ENCODE peak calls at places on chromosomes 3 and 15, in seven cellular contexts. One of them, this sample, is unnamed. For H3K27me3, the result is how much of the 10 kb centered on the place peaks cover.

GRCh38 chr15:27045796-27046195 is 74.8 kb downstream of the GABRG3 start:
- DNase-seq in suprapubic skin: no peak
- DNase-seq in transverse colon: no peak
- DNase-seq in Peyer's patch: no peak
- DNase-seq in esophagus squamous epithelium: no peak
- DNase-seq in sigmoid colon: no peak
- DNase-seq in ovary: no peak
- DNase-seq in this sample: no peak

GRCh38 chr15:85753791-85754452 is 40.8 kb downstream of the KLHL25 start:
- DNase-seq in suprapubic skin: peak
- DNase-seq in transverse colon: peak
- DNase-seq in Peyer's patch: peak
- DNase-seq in esophagus squamous epithelium: no peak
- DNase-seq in sigmoid colon: peak
- DNase-seq in ovary: no peak
- DNase-seq in this sample: no peak

GRCh38 chr3:11582123-11582968 is 61.4 kb downstream of the VGLL4 start:
- DNase-seq in suprapubic skin: peak
- DNase-seq in transverse colon: peak
- DNase-seq in Peyer's patch: no peak
- DNase-seq in esophagus squamous epithelium: no peak
- DNase-seq in sigmoid colon: peak
- DNase-seq in ovary: peak
- DNase-seq in this sample: peak

GRCh38 chr3:187011915-187012314 is 81.6 kb downstream of the ST6GAL1 start:
- DNase-seq in suprapubic skin: no peak
- DNase-seq in transverse colon: no peak
- DNase-seq in Peyer's patch: peak
- DNase-seq in esophagus squamous epithelium: no peak
- DNase-seq in sigmoid colon: no peak
- DNase-seq in ovary: no peak
- DNase-seq in this sample: no peak

GRCh38 chr3:134312072-134312872 is 61.6 kb upstream of the RYK start:
- DNase-seq in suprapubic skin: peak
- DNase-seq in transverse colon: no peak
- DNase-seq in Peyer's patch: no peak
- DNase-seq in esophagus squamous epithelium: no peak
- DNase-seq in sigmoid colon: no peak
- DNase-seq in ovary: no peak
- DNase-seq in this sample: no peak

GRCh38 chr3:58183221-58183620 is 27.6 kb downstream of the DNASE1L3 start:
- DNase-seq in suprapubic skin: no peak
- DNase-seq in transverse colon: no peak
- DNase-seq in Peyer's patch: no peak
- DNase-seq in esophagus squamous epithelium: no peak
- DNase-seq in sigmoid colon: no peak
- DNase-seq in ovary: no peak
- DNase-seq in this sample: no peak

GRCh38 chr3:38313263-38313662 is 31.2 kb downstream of the SLC22A14 start:
- DNase-seq in suprapubic skin: no peak
- DNase-seq in transverse colon: no peak
- DNase-seq in Peyer's patch: no peak
- DNase-seq in esophagus squamous epithelium: no peak
- DNase-seq in sigmoid colon: no peak
- DNase-seq in ovary: no peak
- DNase-seq in this sample: peak

GRCh38 chr3:173238091-173238490 is 97.1 kb upstream of the SPATA16 start:
- DNase-seq in suprapubic skin: no peak
- DNase-seq in transverse colon: no peak
- DNase-seq in Peyer's patch: no peak
- DNase-seq in esophagus squamous epithelium: no peak
- DNase-seq in sigmoid colon: no peak
- DNase-seq in ovary: no peak
- DNase-seq in this sample: no peak

GRCh38 chr3:76765526-76765925 is 274.4 kb upstream of the ROBO2 start:
- DNase-seq in suprapubic skin: no peak
- DNase-seq in transverse colon: no peak
- DNase-seq in Peyer's patch: no peak
- DNase-seq in esophagus squamous epithelium: no peak
- DNase-seq in sigmoid colon: no peak
- DNase-seq in ovary: no peak
- DNase-seq in this sample: no peak

GRCh38 chr3:194676471-194676870 is 4.5 kb upstream of the LSG1 start:
- DNase-seq in suprapubic skin: no peak
- DNase-seq in transverse colon: no peak
- DNase-seq in Peyer's patch: no peak
- DNase-seq in esophagus squamous epithelium: no peak
- DNase-seq in sigmoid colon: no peak
- DNase-seq in ovary: no peak
- DNase-seq in this sample: no peak

GRCh38 chr3:85255954-85256353 is 297.2 kb downstream of the CADM2 start:
- DNase-seq in suprapubic skin: no peak
- DNase-seq in transverse colon: no peak
- DNase-seq in Peyer's patch: no peak
- DNase-seq in esophagus squamous epithelium: no peak
- DNase-seq in sigmoid colon: no peak
- DNase-seq in ovary: no peak
- DNase-seq in this sample: no peak

DNA sequence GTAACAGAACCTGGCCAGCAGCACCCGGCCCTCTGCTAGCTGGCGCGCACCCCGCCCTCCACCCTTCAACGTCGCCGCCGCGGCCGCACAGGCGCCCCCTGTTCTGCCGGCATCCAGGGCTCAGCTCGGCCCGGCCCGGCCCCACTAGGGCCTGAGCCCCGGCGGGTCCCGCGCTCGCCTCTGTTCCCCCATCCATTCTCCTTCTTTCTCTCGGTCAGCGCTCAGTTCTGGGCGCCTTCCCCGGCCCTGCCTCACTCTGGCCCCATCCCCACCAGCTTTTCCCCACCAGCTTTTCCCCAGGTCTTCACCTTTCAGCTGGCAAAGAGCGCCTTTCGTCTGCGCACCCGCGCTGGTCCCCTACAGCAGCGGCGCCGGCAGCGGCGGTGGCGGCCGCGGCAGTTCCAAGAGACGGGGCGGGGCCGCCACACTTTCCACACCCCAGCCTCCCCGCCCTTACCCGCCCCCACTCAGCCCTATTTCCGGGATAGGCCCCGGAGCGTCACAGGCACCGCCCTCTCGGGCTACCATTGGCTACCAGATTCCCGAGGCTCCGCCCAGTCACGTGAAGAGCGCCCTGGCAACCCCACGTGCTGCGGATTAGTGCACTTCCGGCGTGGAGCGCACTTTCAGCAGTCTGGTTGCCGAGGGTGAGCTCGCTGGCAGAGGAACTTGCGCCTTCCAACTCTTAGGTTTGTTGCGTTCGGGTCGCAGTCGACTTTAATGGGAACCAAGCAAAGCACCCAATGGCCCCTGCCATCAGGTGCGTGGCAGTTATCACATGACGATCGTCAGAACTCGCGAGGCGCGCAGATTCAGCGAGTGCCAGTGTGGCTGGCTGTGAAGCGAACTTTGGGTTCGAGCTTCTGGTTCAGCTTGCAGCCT is at the start of gene EIF5A2:
- DNase-seq in suprapubic skin: peak
- DNase-seq in transverse colon: peak
- DNase-seq in Peyer's patch: peak
- DNase-seq in esophagus squamous epithelium: peak
- DNase-seq in sigmoid colon: peak
- DNase-seq in ovary: peak
- DNase-seq in this sample: peak
- TF ChIP-seq POLR2A in suprapubic skin: no peak
- TF ChIP-seq POLR2A in transverse colon: peak
- TF ChIP-seq POLR2A in Peyer's patch: no peak
- TF ChIP-seq POLR2A in esophagus squamous epithelium: peak
- TF ChIP-seq POLR2A in sigmoid colon: peak
- TF ChIP-seq POLR2A in ovary: peak
- TF ChIP-seq POLR2A in this sample: peak

DNA sequence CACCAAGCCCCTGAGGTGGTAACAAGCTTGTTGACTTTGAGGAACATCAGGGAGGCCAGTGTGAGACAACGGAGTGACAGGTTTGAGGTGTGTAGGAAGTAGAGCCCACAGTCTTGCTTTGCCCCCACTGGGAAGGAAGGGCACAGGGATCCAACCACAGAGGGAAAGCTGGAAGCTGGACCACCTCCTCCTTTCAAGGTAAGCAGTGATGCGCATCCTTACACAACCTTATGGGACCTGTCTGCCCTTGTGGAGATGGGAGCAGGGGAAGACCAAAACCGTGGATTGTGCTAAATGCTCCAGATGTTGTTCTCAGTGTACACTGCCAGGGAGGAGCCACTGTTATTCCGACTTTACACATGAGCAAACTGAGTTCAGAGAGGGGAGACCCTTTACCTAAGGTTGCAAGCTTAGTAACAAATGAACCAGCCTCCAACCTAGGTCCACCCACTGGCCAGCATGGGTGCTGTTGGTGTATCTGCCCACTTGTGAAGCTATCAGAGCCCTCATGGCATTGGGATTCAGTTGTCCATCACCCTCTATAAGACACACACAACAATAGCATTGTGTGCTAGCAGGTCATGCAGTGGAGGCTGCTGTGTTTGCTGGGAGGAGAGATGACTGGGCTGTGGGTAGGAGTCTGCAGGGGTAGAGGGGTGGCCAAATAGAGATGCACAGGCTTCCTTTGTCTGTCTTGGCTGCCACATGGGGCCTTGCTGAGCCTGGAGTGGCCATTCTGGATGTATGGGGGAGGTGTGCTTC is 600 bp upstream of the LSMEM2 start:
- DNase-seq in suprapubic skin: no peak
- DNase-seq in transverse colon: no peak
- DNase-seq in Peyer's patch: no peak
- DNase-seq in esophagus squamous epithelium: no peak
- DNase-seq in sigmoid colon: no peak
- DNase-seq in ovary: no peak
- DNase-seq in this sample: no peak
- H3K27me3 ChIP-seq in suprapubic skin: under half
- H3K27me3 ChIP-seq in transverse colon: under half
- H3K27me3 ChIP-seq in Peyer's patch: under half
- H3K27me3 ChIP-seq in esophagus squamous epithelium: under half
- H3K27me3 ChIP-seq in sigmoid colon: under half
- H3K27me3 ChIP-seq in ovary: under half
- H3K27me3 ChIP-seq in this sample: under half

DNA sequence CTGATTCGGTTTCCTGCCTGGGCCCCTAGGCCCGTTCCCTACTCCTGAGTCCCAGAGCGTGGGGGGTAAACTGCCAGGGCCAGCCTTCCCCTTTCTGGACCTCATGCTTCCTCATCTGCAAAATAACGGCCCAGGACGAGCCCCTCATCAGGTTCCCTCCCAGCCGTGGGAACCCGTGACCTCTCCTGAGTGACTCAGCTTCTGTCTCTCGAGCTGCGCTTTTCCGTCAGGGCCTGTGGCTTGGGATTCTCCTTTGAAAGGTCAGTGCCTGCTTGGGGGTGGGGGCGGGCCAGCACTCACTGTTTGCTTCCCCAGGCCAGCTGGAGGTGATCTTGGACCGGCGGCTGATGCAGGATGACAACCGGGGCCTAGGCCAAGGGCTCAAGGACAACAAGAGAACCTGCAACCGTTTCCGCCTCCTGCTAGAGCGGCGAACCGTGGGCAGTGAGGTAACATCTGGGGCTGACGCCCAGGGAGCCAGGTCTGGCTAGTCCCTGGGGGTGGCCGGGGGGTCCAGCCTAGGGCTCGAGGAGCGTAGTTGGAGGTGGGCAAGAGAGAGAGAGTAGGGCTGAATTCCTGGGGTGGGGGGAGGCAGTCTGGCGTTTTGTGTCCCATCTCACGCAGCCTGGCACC is 12.8 kb downstream of the MAN2A2 start:
- DNase-seq in suprapubic skin: no peak
- DNase-seq in transverse colon: peak
- DNase-seq in Peyer's patch: peak
- DNase-seq in esophagus squamous epithelium: peak
- DNase-seq in sigmoid colon: peak
- DNase-seq in ovary: peak
- DNase-seq in this sample: peak
- TF ChIP-seq POLR2A in suprapubic skin: no peak
- TF ChIP-seq POLR2A in transverse colon: no peak
- TF ChIP-seq POLR2A in Peyer's patch: no peak
- TF ChIP-seq POLR2A in esophagus squamous epithelium: no peak
- TF ChIP-seq POLR2A in sigmoid colon: no peak
- TF ChIP-seq POLR2A in ovary: no peak
- TF ChIP-seq POLR2A in this sample: peak

DNA sequence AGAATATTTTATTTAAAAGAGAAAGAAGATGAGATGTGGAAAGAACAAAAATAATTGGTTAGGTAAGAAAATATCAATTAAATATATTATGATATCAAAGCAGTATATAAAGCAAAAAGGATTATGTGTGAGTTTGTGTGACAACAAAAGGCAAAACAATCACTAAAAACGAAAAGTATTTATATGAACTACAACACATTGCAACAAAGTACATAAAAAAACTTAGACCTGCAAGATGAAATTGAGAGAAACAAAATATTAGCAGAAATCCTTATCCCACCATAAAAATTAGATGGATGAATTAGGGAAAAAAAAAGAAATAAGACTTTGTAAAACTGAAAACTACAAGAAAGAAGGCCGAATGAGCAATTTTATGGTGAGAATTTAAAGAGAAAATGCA is 27.3 kb upstream of the IGF1R start:
- DNase-seq in suprapubic skin: no peak
- DNase-seq in transverse colon: no peak
- DNase-seq in Peyer's patch: no peak
- DNase-seq in esophagus squamous epithelium: no peak
- DNase-seq in sigmoid colon: no peak
- DNase-seq in ovary: no peak
- DNase-seq in this sample: no peak
- H3K27me3 ChIP-seq in suprapubic skin: half or more
- H3K27me3 ChIP-seq in transverse colon: half or more
- H3K27me3 ChIP-seq in Peyer's patch: under half
- H3K27me3 ChIP-seq in esophagus squamous epithelium: under half
- H3K27me3 ChIP-seq in sigmoid colon: under half
- H3K27me3 ChIP-seq in ovary: under half
- H3K27me3 ChIP-seq in this sample: under half